ENCODE peak calls at places on chromosomes 6 and 20, in eight cellular contexts. K is NCI-H1048; E is activated CD4-positive, alpha-beta T cell treated with anti-CD3 and anti-CD28 coated beads, Interleukin-2, amount 10 ng/mL, durations not matched to agents 24 days and 14 days; D is NCI-H748 treated with DMSO at 0.1 percent for 48 hours; J is erythroblast; W is RCC 7860; T is substantia nigra; X is activated CD4-positive, alpha-beta memory T cell treated with anti-CD3 and anti-CD28 coated beads, Interleukin-2, amount 10 ng/mL, durations not matched to agents 7 days and 5 days. G is an unnamed sample.

GRCh38 chr6:32627831-32628230 is 9.4 kb upstream of the HLA-DQA1 start:
- DNase-seq in K (no peak), E (peak), D (no peak), J (no peak), W (no peak), T (no peak), X (peak), G (peak)

GRCh38 chr20:34562643-34563042 is 4.1 kb downstream of the MAP1LC3A start:
- DNase-seq in K (no peak), E (peak), D (no peak), J (peak), W (peak), T (peak), X (no peak), G (no peak)

GRCh38 chr6:3742426-3743344 is 8.8 kb downstream of the PXDC1 start:
- DNase-seq in K (peak), E (peak), D (peak), J (peak), W (peak), T (peak), X (peak), G (peak)

GRCh38 chr6:107330190-107330589 is 129.2 kb downstream of the PDSS2 start:
- DNase-seq in K (no peak), E (peak), D (no peak), J (no peak), W (no peak), T (no peak), X (peak), G (no peak)

GRCh38 chr6:7909323-7910276 is 988 bp downstream of the TXNDC5 start:
- DNase-seq in K (no peak), E (peak), D (no peak), J (peak), W (peak), T (peak), X (peak), G (no peak)

GRCh38 chr6:42179261-42179955 is 6.2 kb downstream of the GUCA1A start:
- DNase-seq in K (no peak), E (no peak), D (no peak), J (no peak), W (no peak), T (no peak), X (no peak), G (no peak)

GRCh38 chr20:24956001-24956761 is 7.1 kb downstream of the CST7 start:
- DNase-seq in K (no peak), E (no peak), D (no peak), J (no peak), W (no peak), T (no peak), X (peak), G (no peak)

GRCh38 chr6:43927525-43928210 is 157.7 kb downstream of the VEGFA start:
- DNase-seq in K (no peak), E (no peak), D (no peak), J (no peak), W (no peak), T (no peak), X (no peak), G (no peak)

GRCh38 chr20:63891061-63892002 is 3.6 kb upstream of the DNAJC5 start:
- DNase-seq in K (no peak), E (no peak), D (no peak), J (no peak), W (no peak), T (no peak), X (no peak), G (no peak)

GRCh38 chr20:39190666-39191570 is 228.8 kb downstream of the DHX35 start:
- DNase-seq in K (no peak), E (no peak), D (no peak), J (no peak), W (peak), T (no peak), X (no peak), G (peak)

GRCh38 chr6:118932421-118932820 is 2.5 kb downstream of the MCM9 start:
- DNase-seq in K (no peak), E (no peak), D (no peak), J (no peak), W (no peak), T (no peak), X (no peak), G (peak)

GRCh38 chr6:119979862-119980261 is 630.3 kb upstream of the MAN1A1 start:
- DNase-seq in K (no peak), E (no peak), D (peak), J (peak), W (no peak), T (no peak), X (no peak), G (no peak)

GRCh38 chr6:42689371-42689770 is 33.0 kb downstream of the PRPH2 start:
- DNase-seq in K (no peak), E (no peak), D (no peak), J (no peak), W (peak), T (no peak), X (no peak), G (peak)

GRCh38 chr6:106037060-106037459 is 49.1 kb upstream of the PRDM1 start:
- DNase-seq in K (no peak), E (no peak), D (no peak), J (no peak), W (no peak), T (no peak), X (no peak), G (no peak)

GRCh38 chr6:112296122-112296521 is 41.8 kb upstream of the LAMA4 start:
- DNase-seq in K (no peak), E (no peak), D (no peak), J (no peak), W (peak), T (no peak), X (no peak), G (peak)

GRCh38 chr6:154848580-154848979 is 115.4 kb downstream of the SCAF8 start:
- DNase-seq in K (no peak), E (no peak), D (peak), J (no peak), W (no peak), T (no peak), X (no peak), G (no peak)

GRCh38 chr6:6411115-6411514 is 90.7 kb upstream of the F13A1 start:
- DNase-seq in K (no peak), E (no peak), D (no peak), J (no peak), W (no peak), T (no peak), X (no peak), G (no peak)

G was measured in kidney glomerular epithelial cell.